ENCODE peak calls at places on chromosomes 3 and 15, in four cellular contexts. J is ovary, G is PC-9, Z is GM23248. H is an unnamed sample.

GRCh38 chr3:98361289-98361688 is 7.6 kb downstream of the OR5K4 start:
- DNase-seq in J (no peak), Z (no peak), G (no peak), H (no peak)

GRCh38 chr3:24494616-24495333 is at the start of gene THRB:
- DNase-seq in J (peak; percentile 39), G (peak; percentile 75), Z (peak; percentile 83), H (peak; percentile 33)

GRCh38 chr3:140152851-140153640 is 218.1 kb downstream of the CLSTN2 start:
- DNase-seq in G (no peak), Z (no peak), J (peak; percentile 23), H (no peak)

GRCh38 chr15:43275736-43276562 is 9.2 kb upstream of the TGM5 start:
- DNase-seq in Z (no peak), J (no peak), G (no peak), H (no peak)

GRCh38 chr3:20041197-20041780 is 1.0 kb downstream of the KAT2B start:
- DNase-seq in J (peak; percentile 70), G (peak; percentile 62), Z (peak; percentile 74), H (peak; percentile 89)

GRCh38 chr15:48096813-48097212 is 24.0 kb upstream of the SLC24A5 start:
- DNase-seq in J (no peak), Z (peak; percentile 87), G (no peak), H (no peak)

GRCh38 chr15:48250640-48251076 is 44.6 kb downstream of the SLC12A1 start:
- DNase-seq in Z (peak; percentile 73), J (peak; percentile 24), G (no peak), H (peak; percentile 44)

GRCh38 chr3:142724682-142725351 is 983 bp downstream of the TRPC1 start:
- DNase-seq in J (peak; percentile 59), Z (peak; percentile 72), G (peak; percentile 24), H (peak; percentile 14)

GRCh38 chr3:188269040-188269439 is 115.1 kb downstream of the LPP start:
- DNase-seq in G (no peak), Z (no peak), J (no peak), H (no peak)

GRCh38 chr3:16912400-16913263 is 27.9 kb downstream of the PLCL2 start:
- DNase-seq in Z (no peak), J (no peak), G (no peak), H (no peak)

GRCh38 chr3:25508901-25509300 is 80.8 kb downstream of the RARB start:
- DNase-seq in Z (peak; percentile 80), J (no peak), G (no peak), H (no peak)

GRCh38 chr3:5017953-5018531 is 38.8 kb downstream of the BHLHE40 start:
- DNase-seq in G (peak; percentile 74), Z (peak; percentile 88), J (peak; percentile 47), H (no peak)

GRCh38 chr3:112693186-112693585 is 52.2 kb upstream of the CCDC80 start:
- DNase-seq in Z (no peak), G (no peak), J (no peak), H (no peak)

GRCh38 chr3:186789554-186790260 is 6.3 kb downstream of the EIF4A2 start:
- DNase-seq in G (no peak), Z (peak; percentile 10), J (no peak), H (no peak)

GRCh38 chr15:56629133-56629532 is 104.2 kb downstream of the ZNF280D start:
- DNase-seq in J (no peak), G (no peak), Z (no peak), H (no peak)

GRCh38 chr15:80949756-80950155 is 39.9 kb downstream of the MESD start:
- DNase-seq in J (peak; percentile 4), G (no peak), Z (no peak), H (no peak)

GRCh38 chr3:63580151-63580550 is 72.3 kb upstream of the SNTN start:
- DNase-seq in Z (no peak), G (no peak), J (no peak), H (no peak)

GRCh38 chr3:128498901-128499530 is 6.0 kb upstream of the GATA2 start:
- DNase-seq in J (no peak), Z (no peak), G (no peak), H (no peak)

GRCh38 chr3:142210144-142210543 is 15.2 kb downstream of the GK5 start:
- DNase-seq in Z (peak; percentile 22), J (no peak), G (no peak), H (no peak)

GRCh38 chr3:190811775-190812480 is 50.6 kb downstream of the GMNC start:
- DNase-seq in Z (peak; percentile 79), G (peak; percentile 41), J (peak; percentile 24), H (no peak)

GRCh38 chr3:72335458-72336050 is 512.7 kb downstream of the SHQ1 start:
- DNase-seq in G (no peak), J (no peak), Z (peak; percentile 43), H (no peak)

GRCh38 chr3:62876064-62876463 is 848 bp upstream of the CADPS start:
- DNase-seq in J (peak; percentile 22), G (no peak), Z (peak; percentile 77), H (no peak)

GRCh38 chr15:64767203-64767602 is 8.2 kb downstream of the RBPMS2 start:
- DNase-seq in J (no peak), Z (no peak), G (no peak), H (no peak)

GRCh38 chr3:124700880-124701684 is 29.2 kb upstream of the UMPS start:
- DNase-seq in G (no peak), J (no peak), Z (peak; percentile 45), H (no peak)

GRCh38 chr3:51682079-51682478 is 11.0 kb downstream of the TEX264 start:
- DNase-seq in G (peak; percentile 69), J (peak; percentile 72), Z (peak; percentile 93), H (peak; percentile 34)

GRCh38 chr15:33149919-33150318 is 44.6 kb downstream of the FMN1 start:
- DNase-seq in Z (peak; percentile 41), G (no peak), J (no peak), H (no peak)

GRCh38 chr3:111616417-111617105 is 21.4 kb upstream of the ZBED2 start:
- DNase-seq in G (peak; percentile 25), J (no peak), Z (peak; percentile 52), H (no peak)

GRCh38 chr3:12797124-12797891 is 828 bp downstream of the CAND2 start:
- DNase-seq in Z (no peak), J (peak; percentile 39), G (no peak), H (no peak)

GRCh38 chr3:13194285-13195209 is 121.3 kb upstream of the IQSEC1 start:
- DNase-seq in G (no peak), J (no peak), Z (no peak), H (no peak)

DNA sequence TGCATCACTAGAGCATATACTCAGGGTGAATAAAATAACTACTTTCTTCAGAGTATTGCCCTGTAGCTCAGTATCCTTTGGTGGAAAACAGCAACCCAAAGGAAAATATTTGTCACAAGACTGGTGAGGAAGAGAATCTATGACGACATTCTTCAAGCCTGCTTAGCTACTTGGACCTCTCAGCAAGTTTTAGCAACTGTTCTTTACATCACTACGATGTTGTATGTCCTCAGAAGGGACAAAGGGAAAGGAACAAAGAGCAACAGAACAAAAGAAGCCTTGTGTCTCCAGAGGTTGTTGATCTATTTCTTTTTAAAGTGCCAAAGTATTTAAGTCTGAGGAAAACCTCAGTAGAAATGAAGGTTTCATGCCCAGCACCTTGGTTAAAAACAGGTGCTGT is 746.7 kb downstream of the NAALADL2 start:
- DNase-seq in G (no peak), Z (no peak), J (no peak), H (no peak)
- H3K27ac ChIP-seq in G (no peak overlapping the region), Z (no peak overlapping the region), J (no peak overlapping the region), H (no peak overlapping the region)

GRCh38 chr3:34357461-34357860 is 559.0 kb downstream of the PDCD6IP start:
- DNase-seq in J (no peak), Z (no peak), G (no peak), H (no peak)
- H3K27ac ChIP-seq in J (no peak overlapping the region), Z (no peak overlapping the region), G (no peak overlapping the region), H (no peak overlapping the region)

GRCh38 chr3:184765730-184766074 is 46.3 kb upstream of the VPS8 start:
- DNase-seq in J (no peak), Z (peak; percentile 66), G (peak; percentile 60), H (no peak)

GRCh38 chr3:184765047-184765729 is 46.8 kb upstream of the VPS8 start:
- DNase-seq in Z (no peak), G (no peak), J (no peak), H (no peak)

GRCh38 chr3:184761976-184762375 is 50.0 kb upstream of the VPS8 start:
- DNase-seq in J (no peak), Z (no peak), G (no peak), H (no peak)

GRCh38 chr3:184766555-184767261 is 45.3 kb upstream of the VPS8 start:
- DNase-seq in Z (no peak), J (no peak), G (no peak), H (no peak)

GRCh38 chr3:184764176-184764575 is 47.8 kb upstream of the VPS8 start:
- DNase-seq in G (no peak), J (no peak), Z (no peak), H (no peak)
- H3K27ac ChIP-seq in G (no peak overlapping the region), J (no peak overlapping the region), Z (no peak overlapping the region), H (no peak overlapping the region)

GRCh38 chr15:67242665-67243064 is 11.8 kb downstream of the AAGAB start:
- DNase-seq in G (no peak), Z (peak; percentile 53), J (no peak), H (no peak)
- H3K27ac ChIP-seq in G (no peak overlapping the region), Z (no peak overlapping the region), J (no peak overlapping the region), H (no peak overlapping the region)

H was measured in substantia nigra.